ENCODE peak calls at places on chromosomes 2 and 18, in five cellular contexts. Q is H1, E is A549, T is HepG2, K is GM12878. A is an unnamed sample.

GRCh38 chr18:79472946-79473345 is 77.2 kb downstream of the NFATC1 start:
- DNase-seq in Q (no peak), E (no peak), T (no peak), K (no peak), A (no peak)

GRCh38 chr2:70403267-70404053 is 101.6 kb upstream of the FAM136A start:
- DNase-seq in Q (no peak), E (no peak), T (peak), K (no peak), A (peak)

GRCh38 chr2:64695656-64696310 is 42.1 kb upstream of the SERTAD2 start:
- DNase-seq in Q (no peak), E (no peak), T (no peak), K (no peak), A (no peak)

GRCh38 chr2:205948883-205949282 is 137.1 kb downstream of the INO80D start:
- DNase-seq in Q (no peak), E (no peak), T (no peak), K (no peak), A (no peak)

GRCh38 chr2:105678346-105678745 is 66.4 kb upstream of the NCK2 start:
- DNase-seq in Q (no peak), E (no peak), T (no peak), K (no peak), A (no peak)

GRCh38 chr18:63869374-63869773 is 18.1 kb upstream of the SERPINB2 start:
- DNase-seq in Q (no peak), E (no peak), T (no peak), K (no peak), A (no peak)

GRCh38 chr2:222255090-222255489 is 43.7 kb downstream of the PAX3 start:
- DNase-seq in Q (no peak), E (no peak), T (no peak), K (no peak), A (no peak)

GRCh38 chr2:71898375-71898774 is 249.3 kb downstream of the CYP26B1 start:
- DNase-seq in Q (peak), E (no peak), T (no peak), K (no peak), A (no peak)

GRCh38 chr18:34595673-34596072 is 114.4 kb upstream of the DTNA start:
- DNase-seq in Q (no peak), E (no peak), T (peak), K (no peak), A (no peak)

GRCh38 chr2:219174801-219175200 is 1.9 kb downstream of the CNPPD1 start:
- DNase-seq in Q (no peak), E (no peak), T (no peak), K (no peak), A (no peak)

GRCh38 chr18:34092796-34093195 is 131.9 kb downstream of the NOL4 start:
- DNase-seq in Q (no peak), E (no peak), T (no peak), K (no peak), A (no peak)

GRCh38 chr2:239033801-239034560 is 186.1 kb downstream of the TWIST2 start:
- DNase-seq in Q (no peak), E (no peak), T (no peak), K (no peak), A (no peak)
- TF ChIP-seq KDM1A in Q (no peak), E (no peak), T (no peak), K (no peak), A (no peak)

DNA sequence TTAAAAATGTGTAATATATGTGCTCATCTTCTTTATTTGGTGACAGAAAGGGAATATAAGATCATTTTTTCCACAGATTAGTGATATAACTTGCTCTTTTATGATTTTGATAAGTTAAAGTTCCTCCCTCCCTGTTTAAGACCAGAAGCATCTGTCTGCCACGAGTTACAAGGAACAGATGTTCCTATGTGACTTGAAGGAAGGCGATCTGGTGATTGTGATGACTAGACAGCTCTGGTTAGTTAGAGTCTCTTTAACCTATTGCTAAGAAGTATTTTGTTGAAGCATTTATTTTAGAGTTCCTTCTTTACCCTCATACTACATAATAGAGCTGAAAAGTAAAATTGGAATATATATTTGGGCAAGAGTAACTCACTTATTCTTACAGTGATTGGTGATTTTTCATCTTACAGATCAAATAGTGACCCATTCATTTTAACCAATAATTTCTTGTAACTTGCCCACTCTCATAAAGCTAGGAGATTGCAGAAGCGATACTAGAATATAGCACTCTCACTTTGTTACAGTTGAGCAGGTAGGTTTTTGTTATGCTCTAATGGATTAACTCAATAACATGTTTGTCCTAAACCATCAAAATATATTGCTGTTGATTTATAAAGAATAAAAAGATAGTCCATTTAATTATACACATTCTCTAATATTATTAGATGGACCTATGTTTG is 218.7 kb downstream of the SLC4A10 start:
- DNase-seq in Q (no peak), E (no peak), T (no peak), K (no peak), A (no peak)
- TF ChIP-seq KDM1A in Q (no peak), E (no peak), T (no peak), K (no peak), A (no peak)

GRCh38 chr2:11744631-11745394 is 1.6 kb upstream of the LPIN1 start:
- DNase-seq in Q (no peak), E (peak), T (peak), K (no peak), A (peak)
- TF ChIP-seq KDM1A in Q (no peak), E (no peak), T (no peak), K (no peak), A (no peak)

GRCh38 chr2:54595999-54596903 is 127.2 kb upstream of the EML6 start:
- DNase-seq in Q (no peak), E (no peak), T (no peak), K (no peak), A (no peak)
- TF ChIP-seq KDM1A in Q (no peak), E (no peak), T (no peak), K (no peak), A (no peak)

GRCh38 chr2:128585706-128586105 is 267.0 kb upstream of the HS6ST1 start:
- DNase-seq in Q (no peak), E (no peak), T (no peak), K (no peak), A (no peak)
- TF ChIP-seq KDM1A in Q (no peak), E (no peak), T (no peak), K (no peak), A (no peak)

GRCh38 chr18:10912790-10913560 is 236.4 kb downstream of the PIEZO2 start:
- DNase-seq in Q (no peak), E (no peak), T (peak), K (no peak), A (no peak)
- TF ChIP-seq KDM1A in Q (no peak), E (no peak), T (no peak), K (no peak), A (no peak)

GRCh38 chr2:7096726-7097352 is 179.6 kb downstream of the RNF144A start:
- DNase-seq in Q (no peak), E (no peak), T (no peak), K (no peak), A (no peak)

GRCh38 chr2:7098816-7099215 is 181.6 kb downstream of the RNF144A start:
- DNase-seq in Q (no peak), E (no peak), T (no peak), K (no peak), A (no peak)

GRCh38 chr2:7097353-7097895 is 180.2 kb downstream of the RNF144A start:
- DNase-seq in Q (peak), E (peak), T (peak), K (peak), A (peak)

DNA sequence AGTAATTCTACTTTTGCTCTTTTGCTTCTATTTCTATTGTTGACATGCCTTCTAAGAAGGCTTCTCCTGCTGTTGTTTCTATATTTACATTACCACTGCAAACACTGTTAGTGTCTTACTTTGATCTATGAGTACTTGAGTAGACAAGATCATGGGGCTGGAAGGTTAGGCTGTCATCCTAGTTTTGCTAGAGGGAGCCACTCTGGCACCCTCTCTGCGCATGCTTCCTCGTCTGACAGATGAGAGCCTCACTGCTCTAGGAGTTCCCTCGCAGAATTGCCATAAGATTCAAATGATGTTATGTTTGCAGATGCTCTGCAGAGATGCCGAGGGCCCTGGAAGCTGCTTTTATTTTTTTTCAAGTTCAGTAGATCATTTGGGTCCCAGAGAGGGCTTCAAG is 185.6 kb downstream of the RNF144A start:
- DNase-seq in Q (no peak), E (no peak), T (no peak), K (no peak), A (no peak)
- TF ChIP-seq KDM1A in Q (no peak), E (no peak), T (no peak), K (no peak), A (no peak)

DNA sequence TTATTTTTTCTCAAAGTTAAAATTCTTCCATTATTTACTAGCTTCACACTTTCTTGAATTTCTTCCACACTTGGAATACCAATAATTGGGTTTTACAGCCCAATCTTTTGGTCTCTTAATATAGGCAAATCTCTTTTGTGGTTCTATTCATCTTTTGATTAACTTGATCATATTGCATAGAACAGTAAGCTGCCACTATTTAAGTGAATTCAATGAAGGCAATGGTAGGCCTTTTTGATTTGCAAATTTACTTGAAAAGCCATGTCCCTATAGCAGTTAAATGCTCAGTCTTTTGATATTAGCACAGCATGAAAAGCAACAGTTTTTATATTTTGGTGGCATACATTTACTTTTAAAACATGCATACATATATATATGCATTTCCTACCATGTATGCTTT is 20.2 kb upstream of the DYNC1I2 start:
- DNase-seq in Q (no peak), E (no peak), T (no peak), K (no peak), A (no peak)
- TF ChIP-seq KDM1A in Q (no peak), E (no peak), T (no peak), K (no peak), A (no peak)

GRCh38 chr2:239290618-239291504 is 110.0 kb downstream of the HDAC4 start:
- DNase-seq in Q (no peak), E (no peak), T (no peak), K (no peak), A (no peak)

GRCh38 chr2:239292956-239293355 is 107.9 kb downstream of the HDAC4 start:
- DNase-seq in Q (no peak), E (no peak), T (no peak), K (no peak), A (no peak)

GRCh38 chr2:239293450-239294430 is 107.1 kb downstream of the HDAC4 start:
- DNase-seq in Q (no peak), E (no peak), T (no peak), K (peak), A (peak)

GRCh38 chr2:239292531-239292930 is 108.3 kb downstream of the HDAC4 start:
- DNase-seq in Q (no peak), E (no peak), T (no peak), K (no peak), A (no peak)

GRCh38 chr2:239291505-239292350 is 109.1 kb downstream of the HDAC4 start:
- DNase-seq in Q (peak), E (no peak), T (no peak), K (no peak), A (no peak)
- TF ChIP-seq KDM1A in Q (peak), E (no peak), T (no peak), K (no peak), A (no peak)

GRCh38 chr2:161030260-161031063 is 129.8 kb upstream of the TANK start:
- DNase-seq in Q (no peak), E (peak), T (peak), K (no peak), A (no peak)
- TF ChIP-seq KDM1A in Q (no peak), E (no peak), T (no peak), K (no peak), A (no peak)

A was measured in K562.